ENCODE peak calls at places on chromosome 5, in four cellular contexts. One of them, this sample, is unnamed.

GRCh38 chr5:150946351-150946905 is 41.6 kb upstream of the ZNF300 start:
- DNase-seq in sciatic nerve: peak; percentile 90
- DNase-seq in WTC11: no peak
- DNase-seq in amniotic stem cell: no peak
- DNase-seq in this sample: peak; percentile 84

GRCh38 chr5:10632110-10632903 is 68.4 kb downstream of the ANKRD33B start:
- DNase-seq in sciatic nerve: no peak
- DNase-seq in WTC11: no peak
- DNase-seq in amniotic stem cell: no peak
- DNase-seq in this sample: no peak

GRCh38 chr5:54311178-54311811 is 922 bp upstream of the ARL15 start:
- DNase-seq in sciatic nerve: no peak
- DNase-seq in WTC11: no peak
- DNase-seq in amniotic stem cell: peak; percentile 2
- DNase-seq in this sample: no peak

GRCh38 chr5:57527875-57528274 is 45.3 kb upstream of the ACTBL2 start:
- DNase-seq in sciatic nerve: no peak
- DNase-seq in WTC11: no peak
- DNase-seq in amniotic stem cell: no peak
- DNase-seq in this sample: no peak

GRCh38 chr5:74320526-74320925 is 320.0 kb downstream of the ENC1 start:
- DNase-seq in sciatic nerve: no peak
- DNase-seq in WTC11: no peak
- DNase-seq in amniotic stem cell: no peak
- DNase-seq in this sample: no peak

GRCh38 chr5:83306572-83307241 is 164.8 kb upstream of the VCAN start:
- DNase-seq in sciatic nerve: no peak
- DNase-seq in WTC11: no peak
- DNase-seq in amniotic stem cell: peak; percentile 78
- DNase-seq in this sample: peak; percentile 85

GRCh38 chr5:72951850-72952468 is 3.9 kb upstream of the FCHO2 start:
- DNase-seq in sciatic nerve: no peak
- DNase-seq in WTC11: no peak
- DNase-seq in amniotic stem cell: peak; percentile 40
- DNase-seq in this sample: peak; percentile 41

GRCh38 chr5:148005788-148006520 is 57.8 kb upstream of the SPINK5 start:
- DNase-seq in sciatic nerve: no peak
- DNase-seq in WTC11: peak; percentile 80
- DNase-seq in amniotic stem cell: no peak
- DNase-seq in this sample: no peak

GRCh38 chr5:110161162-110161561 is 471.4 kb downstream of the MAN2A1 start:
- DNase-seq in sciatic nerve: no peak
- DNase-seq in WTC11: no peak
- DNase-seq in amniotic stem cell: no peak
- DNase-seq in this sample: no peak

GRCh38 chr5:171540865-171541264 is 121.4 kb downstream of the FGF18 start:
- DNase-seq in sciatic nerve: no peak
- DNase-seq in WTC11: no peak
- DNase-seq in amniotic stem cell: no peak
- DNase-seq in this sample: no peak

GRCh38 chr5:116361171-116361967 is 213.3 kb downstream of the SEMA6A start:
- DNase-seq in sciatic nerve: peak; percentile 61
- DNase-seq in WTC11: peak; percentile 82
- DNase-seq in amniotic stem cell: no peak
- DNase-seq in this sample: no peak

GRCh38 chr5:148970228-148970627 is 92.6 kb downstream of the SH3TC2 start:
- DNase-seq in sciatic nerve: no peak
- DNase-seq in WTC11: no peak
- DNase-seq in amniotic stem cell: no peak
- DNase-seq in this sample: peak; percentile 40

GRCh38 chr5:16936150-16937022 is at the start of gene MYO10:
- DNase-seq in sciatic nerve: peak; percentile 93
- DNase-seq in WTC11: peak; percentile 93
- DNase-seq in amniotic stem cell: peak; percentile 67
- DNase-seq in this sample: peak; percentile 47

GRCh38 chr5:14723648-14724231 is 59.2 kb downstream of the OTULIN start:
- DNase-seq in sciatic nerve: no peak
- DNase-seq in WTC11: no peak
- DNase-seq in amniotic stem cell: no peak
- DNase-seq in this sample: no peak

GRCh38 chr5:172648008-172648359 is 6.9 kb downstream of the NEURL1B start:
- DNase-seq in sciatic nerve: no peak
- DNase-seq in WTC11: no peak
- DNase-seq in amniotic stem cell: no peak
- DNase-seq in this sample: no peak

GRCh38 chr5:124583469-124584350 is 162.7 kb downstream of the ZNF608 start:
- DNase-seq in sciatic nerve: no peak
- DNase-seq in WTC11: no peak
- DNase-seq in amniotic stem cell: peak; percentile 61
- DNase-seq in this sample: peak; percentile 57

GRCh38 chr5:179624841-179625271 is 1.4 kb upstream of the HNRNPH1 start:
- DNase-seq in sciatic nerve: peak; percentile 54
- DNase-seq in WTC11: peak; percentile 10
- DNase-seq in amniotic stem cell: no peak
- DNase-seq in this sample: no peak

GRCh38 chr5:141564216-141564692 is 54.5 kb downstream of the DIAPH1 start:
- DNase-seq in sciatic nerve: peak; percentile 72
- DNase-seq in WTC11: peak; percentile 48
- DNase-seq in amniotic stem cell: peak; percentile 72
- DNase-seq in this sample: peak; percentile 94

GRCh38 chr5:39223568-39224156 is 4.3 kb upstream of the FYB1 start:
- DNase-seq in sciatic nerve: no peak
- DNase-seq in WTC11: no peak
- DNase-seq in amniotic stem cell: no peak
- DNase-seq in this sample: no peak

GRCh38 chr5:73305386-73305785 is 132.4 kb downstream of the TMEM174 start:
- DNase-seq in sciatic nerve: no peak
- DNase-seq in WTC11: no peak
- DNase-seq in amniotic stem cell: no peak
- DNase-seq in this sample: no peak

GRCh38 chr5:76547242-76547890 is 75.8 kb downstream of the F2RL2 start:
- DNase-seq in sciatic nerve: no peak
- DNase-seq in WTC11: no peak
- DNase-seq in amniotic stem cell: no peak
- DNase-seq in this sample: no peak

GRCh38 chr5:107235167-107235566 is 435.6 kb downstream of the EFNA5 start:
- DNase-seq in sciatic nerve: no peak
- DNase-seq in WTC11: no peak
- DNase-seq in amniotic stem cell: no peak
- DNase-seq in this sample: no peak

GRCh38 chr5:131787736-131788135 is 9.1 kb downstream of the FNIP1 start:
- DNase-seq in sciatic nerve: no peak
- DNase-seq in WTC11: no peak
- DNase-seq in amniotic stem cell: no peak
- DNase-seq in this sample: no peak

GRCh38 chr5:179930788-179931473 is 23.2 kb upstream of the TBC1D9B start:
- DNase-seq in sciatic nerve: no peak
- DNase-seq in WTC11: no peak
- DNase-seq in amniotic stem cell: no peak
- DNase-seq in this sample: no peak

GRCh38 chr5:132802044-132802684 is 10.9 kb upstream of the SOWAHA start:
- DNase-seq in sciatic nerve: no peak
- DNase-seq in WTC11: no peak
- DNase-seq in amniotic stem cell: no peak
- DNase-seq in this sample: no peak

GRCh38 chr5:32172908-32173393 is 1.2 kb downstream of the GOLPH3 start:
- DNase-seq in sciatic nerve: no peak
- DNase-seq in WTC11: no peak
- DNase-seq in amniotic stem cell: no peak
- DNase-seq in this sample: no peak

GRCh38 chr5:61277781-61278180 is 54.3 kb upstream of the ZSWIM6 start:
- DNase-seq in sciatic nerve: no peak
- DNase-seq in WTC11: no peak
- DNase-seq in amniotic stem cell: no peak
- DNase-seq in this sample: no peak

This sample was measured in fibroblast of the conjunctiva.